ENCODE peak calls at places on chromosomes 1 and 21, in six cellular contexts. U is activated T-helper 9 cell treated with anti-CD3 and anti-CD28 coated beads, Interleukin-2, amount 50 U/mL, for 16 hours; L is brain microvascular endothelial cell; X is CD8-positive, alpha-beta T cell; J is ELR; T is B cell. A is an unnamed sample.

GRCh38 chr1:216917039-216917438 is 193.8 kb upstream of the ESRRG start:
- DNase-seq in T (no peak), L (no peak), U (no peak), J (no peak), X (no peak), A (no peak)

GRCh38 chr1:191026828-191027227 is 549.2 kb upstream of the BRINP3 start:
- DNase-seq in L (no peak), T (no peak), J (no peak), X (no peak), U (no peak), A (no peak)

GRCh38 chr1:147808025-147808424 is 47.6 kb upstream of the GJA5 start:
- DNase-seq in L (no peak), U (no peak), X (no peak), T (no peak), J (no peak), A (no peak)

GRCh38 chr1:226983998-226984364 is 43.9 kb downstream of the COQ8A start:
- DNase-seq in L (no peak), T (no peak), X (no peak), J (no peak), U (no peak), A (no peak)

GRCh38 chr1:16375521-16376359 is 8.7 kb downstream of the SZRD1 start:
- DNase-seq in U (no peak), J (peak; percentile 85), X (no peak), T (no peak), L (peak; percentile 78), A (no peak)

GRCh38 chr21:14453964-14454641 is 71.2 kb upstream of the HSPA13 start:
- DNase-seq in J (no peak), X (no peak), T (no peak), U (no peak), L (no peak), A (no peak)

GRCh38 chr1:110048923-110049601 is 14.6 kb downstream of the STRIP1 start:
- DNase-seq in U (no peak), T (no peak), L (no peak), J (no peak), X (no peak), A (no peak)

GRCh38 chr1:46152021-46152420 is 19.6 kb upstream of the PIK3R3 start:
- DNase-seq in J (peak; percentile 64), L (peak; percentile 60), T (no peak), X (no peak), U (no peak), A (no peak)

GRCh38 chr1:33339413-33339812 is 18.5 kb upstream of the A3GALT2 start:
- DNase-seq in L (no peak), T (no peak), X (no peak), J (peak; percentile 39), U (no peak), A (no peak)

GRCh38 chr1:206631085-206631509 is 4.2 kb upstream of the DYRK3 start:
- DNase-seq in J (peak; percentile 85), L (peak; percentile 80), U (no peak), X (no peak), T (peak; percentile 54), A (no peak)

GRCh38 chr21:45993210-45994085 is 11.9 kb downstream of the COL6A1 start:
- DNase-seq in U (no peak), X (peak; percentile 46), T (no peak), L (no peak), J (no peak), A (peak; percentile 10)

GRCh38 chr1:17236779-17237601 is 11.9 kb upstream of the PADI3 start:
- DNase-seq in U (peak; percentile 74), L (peak; percentile 75), J (peak; percentile 88), T (peak; percentile 86), X (peak; percentile 93), A (peak; percentile 85)

GRCh38 chr1:199015799-199016198 is 377.0 kb downstream of the PTPRC start:
- DNase-seq in X (no peak), T (no peak), J (no peak), U (no peak), L (no peak), A (no peak)

GRCh38 chr1:77360256-77360655 is 78.4 kb downstream of the AK5 start:
- DNase-seq in X (no peak), L (no peak), T (no peak), J (no peak), U (no peak), A (no peak)

GRCh38 chr1:92755541-92756351 is 29.2 kb downstream of the EVI5 start:
- DNase-seq in T (no peak), J (no peak), U (no peak), L (no peak), X (no peak), A (no peak)

GRCh38 chr1:168361252-168361651 is 80.6 kb downstream of the TBX19 start:
- DNase-seq in J (no peak), L (no peak), U (no peak), X (no peak), T (no peak), A (no peak)

GRCh38 chr1:53295746-53296722 is 31.8 kb downstream of the LRP8 start:
- DNase-seq in X (no peak), L (no peak), T (no peak), J (no peak), U (no peak), A (no peak)

GRCh38 chr1:206081811-206082210 is 28.8 kb downstream of the RHEX start:
- DNase-seq in L (no peak), U (no peak), T (no peak), X (no peak), J (no peak), A (no peak)

GRCh38 chr1:193589597-193590040 is 403.2 kb upstream of the B3GALT2 start:
- DNase-seq in U (no peak), X (no peak), L (no peak), J (no peak), T (no peak), A (no peak)

GRCh38 chr1:207000641-207001291 is 30.5 kb upstream of the FCAMR start:
- DNase-seq in X (no peak), T (no peak), J (no peak), U (no peak), L (no peak), A (no peak)

A was measured in activated T-cell treated with anti-CD3 and anti-CD28 coated beads, Interleukin-2, amount 50 U/mL, for 1 hour.